ENCODE peak calls at places on chromosomes 16 and 17, in six cellular contexts. W, Z, S, B, Y and A are unnamed samples.

GRCh38 chr16:87838643-87839541 is 30.4 kb downstream of the SLC7A5 start:
- DNase-seq in Z (no peak), W (no peak), B (no peak), S (no peak), Y (no peak), A (no peak)

GRCh38 chr17:49760909-49761558 is 2.9 kb downstream of the FAM117A start:
- DNase-seq in Z (no peak), W (no peak), S (no peak), Y (no peak), B (no peak), A (no peak)

GRCh38 chr17:34163681-34164080 is 91.4 kb upstream of the CCL2 start:
- DNase-seq in S (no peak), W (no peak), Z (no peak), B (no peak), Y (peak), A (no peak)

GRCh38 chr17:45355087-45355486 is 38.3 kb upstream of the MAP3K14 start:
- DNase-seq in Y (no peak), B (no peak), W (no peak), Z (no peak), S (no peak), A (no peak)

GRCh38 chr16:50635505-50636392 is 45.4 kb downstream of the SNX20 start:
- DNase-seq in B (no peak), S (no peak), W (no peak), Z (no peak), Y (no peak), A (no peak)

GRCh38 chr17:57211010-57211411 is 45.3 kb upstream of the MSI2 start:
- DNase-seq in W (no peak), Y (peak), S (no peak), B (no peak), Z (no peak), A (no peak)

GRCh38 chr17:4747847-4748246 is 8.1 kb upstream of the CXCL16 start:
- DNase-seq in Z (no peak), Y (no peak), S (no peak), B (no peak), W (no peak), A (no peak)

GRCh38 chr16:49542391-49542891 is 168.8 kb downstream of the C16orf78 start:
- DNase-seq in W (no peak), B (no peak), S (no peak), Z (no peak), Y (no peak), A (no peak)

GRCh38 chr16:79607587-79607986 is 7.0 kb upstream of the MAF start:
- DNase-seq in S (peak), B (no peak), W (no peak), Y (peak), Z (no peak), A (no peak)

GRCh38 chr17:51607512-51607911 is 347.2 kb downstream of the UTP18 start:
- DNase-seq in W (no peak), Y (no peak), S (no peak), Z (no peak), B (no peak), A (no peak)

GRCh38 chr17:72370819-72371218 is 250.0 kb downstream of the SOX9 start:
- DNase-seq in Y (peak), B (no peak), W (no peak), S (no peak), Z (no peak), A (no peak)

DNA sequence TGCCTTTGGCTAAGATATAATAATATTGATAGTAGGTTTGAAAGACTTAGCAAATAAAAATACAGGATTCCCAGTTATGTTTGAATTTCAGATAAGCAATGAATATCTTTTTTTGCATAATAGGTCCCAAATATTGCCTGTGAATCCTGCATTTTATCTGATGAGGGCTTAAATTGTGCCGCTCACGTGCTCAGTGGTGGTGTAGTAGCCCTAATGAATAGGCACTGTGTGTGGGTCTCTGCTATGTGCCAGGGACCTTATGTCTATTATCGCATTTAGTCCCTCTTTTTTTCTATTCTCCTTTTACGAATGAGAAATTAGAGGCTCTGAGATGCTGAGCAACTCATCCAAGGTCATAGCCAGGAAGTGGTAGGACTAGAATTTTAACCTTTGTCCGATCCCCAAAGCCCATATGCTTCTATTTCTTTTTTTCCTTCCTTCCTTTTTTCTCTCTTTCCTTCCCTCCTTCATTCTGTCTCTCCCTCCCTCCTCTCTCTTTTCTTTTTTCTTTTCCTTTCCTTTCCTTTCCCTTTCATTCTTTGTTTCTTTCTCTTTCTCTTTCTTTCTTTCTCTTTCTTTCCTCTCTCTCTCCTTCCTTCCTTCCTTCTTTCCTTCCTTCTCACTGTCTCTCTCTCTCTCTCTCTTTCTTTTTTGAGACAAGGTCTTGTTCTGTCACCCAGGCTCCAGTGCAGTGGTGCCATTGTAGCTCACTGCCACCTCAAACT is 47.2 kb downstream of the RGS9 start:
- DNase-seq in Y (no peak), Z (no peak), B (no peak), S (no peak), W (no peak), A (no peak)
- TF ChIP-seq CTCF in Y (no peak), Z (no peak), B (no peak), S (no peak), W (no peak), A (no peak)

DNA sequence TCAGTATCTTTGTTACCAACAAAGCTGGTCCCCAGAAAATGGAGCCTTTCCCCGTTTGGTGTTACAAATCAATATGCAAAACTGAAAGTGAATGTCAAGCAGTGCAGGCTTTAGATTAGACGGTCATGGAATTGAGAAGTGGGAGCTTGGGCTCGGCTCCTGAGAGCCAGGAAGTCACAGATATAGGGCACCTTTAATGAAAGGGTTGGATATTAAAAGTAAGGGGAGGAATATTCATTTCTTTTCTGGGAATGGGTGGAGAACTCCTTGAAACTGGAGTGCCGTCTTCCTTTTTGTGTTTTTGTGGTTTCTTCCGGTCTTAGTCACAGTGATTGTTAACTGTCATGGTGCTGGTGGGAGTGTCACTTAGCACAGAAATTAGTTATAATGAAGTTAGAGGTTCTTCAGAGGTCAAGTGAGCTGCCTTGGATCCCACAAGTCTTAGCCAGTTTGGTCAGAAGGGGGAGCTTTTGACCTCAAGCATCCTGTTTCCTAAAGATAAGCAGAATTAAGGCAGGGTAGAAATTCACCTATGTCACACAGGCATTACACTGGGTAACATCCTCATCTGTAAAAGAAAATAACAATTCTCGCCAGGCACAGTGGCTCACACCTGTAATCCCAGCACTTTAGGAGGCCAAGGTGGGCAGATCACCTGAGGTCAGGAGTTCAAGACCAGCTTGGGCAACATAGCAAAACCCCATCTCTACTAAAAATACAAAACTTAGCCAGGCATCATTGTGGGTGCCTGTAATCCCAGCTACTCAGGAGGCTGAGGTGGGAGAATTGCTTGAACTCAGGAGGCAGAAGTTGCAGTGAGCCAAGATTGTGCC is 9.6 kb upstream of the EIF1 start:
- DNase-seq in W (no peak), B (no peak), Y (peak), S (no peak), Z (peak), A (peak)
- TF ChIP-seq CTCF in W (peak), B (no peak), Y (peak), S (no peak), Z (peak), A (no peak)

GRCh38 chr16:1075546-1075945 is 3.0 kb downstream of the SSTR5 start:
- DNase-seq in W (no peak), Y (no peak), S (no peak), Z (no peak), B (no peak), A (no peak)

GRCh38 chr16:1074379-1074649 is 1.8 kb downstream of the SSTR5 start:
- DNase-seq in B (no peak), Z (no peak), W (no peak), Y (no peak), S (no peak), A (no peak)

GRCh38 chr16:1073262-1073558 is 663 bp downstream of the SSTR5 start:
- DNase-seq in S (no peak), Z (no peak), B (no peak), W (no peak), Y (no peak), A (no peak)

GRCh38 chr16:1072526-1073261 is at the start of gene SSTR5:
- DNase-seq in S (no peak), Z (no peak), W (no peak), B (no peak), Y (no peak), A (no peak)

GRCh38 chr16:1073566-1074378 is 1.2 kb downstream of the SSTR5 start:
- DNase-seq in B (no peak), W (no peak), Y (no peak), Z (no peak), S (no peak), A (no peak)
- TF ChIP-seq CTCF in B (peak), W (no peak), Y (no peak), Z (no peak), S (no peak), A (no peak)

GRCh38 chr17:28810437-28810836 is 32.2 kb downstream of the FAM222B start:
- DNase-seq in Y (peak), Z (no peak), S (no peak), W (peak), B (no peak), A (no peak)

GRCh38 chr17:28812136-28812979 is 30.2 kb downstream of the FAM222B start:
- DNase-seq in Y (peak), W (peak), Z (peak), S (peak), B (peak), A (peak)

GRCh38 chr17:28807925-28808641 is 34.5 kb downstream of the FAM222B start:
- DNase-seq in Y (peak), W (no peak), S (peak), Z (no peak), B (no peak), A (no peak)

GRCh38 chr17:28812980-28813377 is 29.6 kb downstream of the FAM222B start:
- DNase-seq in S (no peak), W (no peak), B (no peak), Z (no peak), Y (peak), A (no peak)

DNA sequence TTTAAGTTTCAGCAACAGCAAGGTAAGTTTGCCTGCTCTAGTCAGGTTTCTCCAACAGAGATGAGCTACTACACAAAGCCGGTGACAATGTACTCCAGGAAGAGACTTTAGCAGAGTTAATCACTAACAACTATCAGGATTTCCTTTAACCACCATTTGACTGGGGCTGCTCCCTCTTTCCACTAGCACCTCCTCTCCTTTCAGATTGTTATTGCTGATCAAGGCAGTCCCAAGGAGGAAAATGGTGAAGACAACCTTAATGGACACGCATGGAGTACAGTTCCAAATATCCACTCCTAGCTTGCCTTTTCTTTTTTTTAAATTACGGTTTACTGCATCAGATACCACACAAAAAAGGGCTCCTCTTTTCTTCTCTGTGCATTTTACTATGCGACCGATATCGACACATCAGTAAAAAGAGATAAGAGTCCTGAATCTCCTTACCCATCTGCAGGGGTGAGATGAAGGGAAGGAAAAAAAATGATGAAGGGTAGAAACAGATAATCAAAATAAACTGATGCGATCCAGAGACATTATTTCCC is 30.9 kb downstream of the FAM222B start:
- DNase-seq in Z (no peak), Y (peak), S (no peak), W (peak), B (no peak), A (no peak)
- TF ChIP-seq CTCF in Z (no peak), Y (no peak), S (no peak), W (no peak), B (no peak), A (no peak)

DNA sequence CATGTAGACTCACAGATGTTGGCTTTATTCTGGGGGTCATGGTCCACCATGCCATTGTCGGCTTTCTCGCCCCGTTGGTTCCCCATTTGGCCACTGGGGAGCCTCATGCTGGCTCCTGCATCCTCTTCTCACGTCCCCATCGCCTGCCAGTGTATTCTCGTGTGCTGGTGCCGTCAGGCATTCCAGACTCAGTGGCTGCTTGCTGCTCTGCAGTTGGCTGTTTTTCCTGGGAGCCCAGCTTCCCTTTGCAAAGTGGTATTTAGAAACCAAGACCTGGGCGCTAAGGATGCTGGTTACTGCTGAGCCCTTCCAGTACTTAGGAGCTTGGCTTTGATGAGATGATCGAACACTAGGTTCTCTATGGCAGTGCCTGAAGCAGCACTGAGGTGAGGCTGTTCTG is 19.1 kb downstream of the CRAMP1 start:
- DNase-seq in Z (no peak), S (no peak), W (no peak), Y (no peak), B (no peak), A (no peak)
- TF ChIP-seq CTCF in Z (no peak), S (no peak), W (no peak), Y (no peak), B (no peak), A (no peak)